ENCODE peak calls at places on chromosome 18, in ten cellular contexts. Z is Jurkat, Clone E6-1; R is GM13977; I is frontal cortex; C is GM10248; O is GF-D8; L is GM12865; G is nucleus accumbens; A is activated T-cell treated with anti-CD3 and anti-CD28 coated beads for 4 hours; N is AG09309. D is an unnamed sample.

GRCh38 chr18:78330761-78331160 is 648.9 kb upstream of the SALL3 start:
- DNase-seq in Z (no peak), R (no peak), I (no peak), C (no peak), O (no peak), L (no peak), G (no peak), A (no peak), N (no peak), D (no peak)

GRCh38 chr18:57281519-57281918 is 70.8 kb upstream of the ST8SIA3 start:
- DNase-seq in Z (no peak), R (no peak), I (no peak), C (no peak), O (no peak), L (no peak), G (no peak), A (no peak), N (no peak), D (no peak)

GRCh38 chr18:28007841-28008240 is 169.1 kb downstream of the CDH2 start:
- DNase-seq in Z (no peak), R (no peak), I (no peak), C (no peak), O (no peak), L (no peak), G (no peak), A (no peak), N (no peak), D (no peak)

GRCh38 chr18:74116628-74117554 is 30.7 kb downstream of the FBXO15 start:
- DNase-seq in Z (peak), R (no peak), I (no peak), C (no peak), O (no peak), L (peak), G (no peak), A (no peak), N (peak), D (no peak)

GRCh38 chr18:23658296-23658695 is 4.4 kb downstream of the ANKRD29 start:
- DNase-seq in Z (no peak), R (no peak), I (no peak), C (no peak), O (no peak), L (no peak), G (no peak), A (no peak), N (no peak), D (no peak)

GRCh38 chr18:11810379-11810778 is 40.8 kb upstream of the CHMP1B start:
- DNase-seq in Z (no peak), R (no peak), I (no peak), C (no peak), O (no peak), L (no peak), G (no peak), A (no peak), N (no peak), D (no peak)

GRCh38 chr18:59453468-59453961 is 94.5 kb upstream of the LMAN1 start:
- DNase-seq in Z (no peak), R (no peak), I (no peak), C (no peak), O (no peak), L (no peak), G (no peak), A (no peak), N (no peak), D (no peak)

GRCh38 chr18:76914314-76914713 is 92.0 kb downstream of the ZNF236 start:
- DNase-seq in Z (no peak), R (no peak), I (no peak), C (peak), O (no peak), L (peak), G (no peak), A (no peak), N (no peak), D (no peak)

GRCh38 chr18:27298215-27298804 is 113.2 kb upstream of the CHST9 start:
- DNase-seq in Z (no peak), R (no peak), I (no peak), C (no peak), O (no peak), L (no peak), G (no peak), A (no peak), N (no peak), D (no peak)

GRCh38 chr18:6219116-6219717 is 195.5 kb downstream of the L3MBTL4 start:
- DNase-seq in Z (peak), R (no peak), I (peak), C (peak), O (no peak), L (peak), G (no peak), A (no peak), N (peak), D (no peak)

GRCh38 chr18:62566199-62566598 is 43.4 kb downstream of the ZCCHC2 start:
- DNase-seq in Z (peak), R (no peak), I (no peak), C (no peak), O (peak), L (no peak), G (no peak), A (no peak), N (no peak), D (no peak)

GRCh38 chr18:38575648-38576047 is 1010.0 kb upstream of the CELF4 start:
- DNase-seq in Z (peak), R (no peak), I (no peak), C (no peak), O (no peak), L (peak), G (no peak), A (no peak), N (no peak), D (no peak)

GRCh38 chr18:11981633-11982366 is 493 bp downstream of the IMPA2 start:
- DNase-seq in Z (no peak), R (no peak), I (no peak), C (peak), O (no peak), L (peak), G (no peak), A (peak), N (no peak), D (no peak)

GRCh38 chr18:24995056-24995455 is 356.9 kb downstream of the ZNF521 start:
- DNase-seq in Z (no peak), R (no peak), I (no peak), C (no peak), O (no peak), L (no peak), G (no peak), A (no peak), N (no peak), D (no peak)

GRCh38 chr18:493974-494601 is 6.4 kb downstream of the COLEC12 start:
- DNase-seq in Z (no peak), R (no peak), I (no peak), C (no peak), O (no peak), L (no peak), G (no peak), A (no peak), N (no peak), D (no peak)

GRCh38 chr18:41871229-41872000 is 83.6 kb upstream of the PIK3C3 start:
- DNase-seq in Z (no peak), R (no peak), I (no peak), C (no peak), O (no peak), L (no peak), G (no peak), A (no peak), N (no peak), D (no peak)

GRCh38 chr18:3898866-3899613 is 449.1 kb downstream of the TGIF1 start:
- DNase-seq in Z (no peak), R (no peak), I (no peak), C (no peak), O (no peak), L (no peak), G (no peak), A (no peak), N (no peak), D (no peak)

GRCh38 chr18:69787825-69788547 is 159.7 kb downstream of the CD226 start:
- DNase-seq in Z (no peak), R (no peak), I (no peak), C (no peak), O (no peak), L (no peak), G (no peak), A (no peak), N (peak), D (peak)

GRCh38 chr18:75341267-75341666 is 86.2 kb downstream of the SMIM21 start:
- DNase-seq in Z (no peak), R (no peak), I (no peak), C (no peak), O (no peak), L (no peak), G (no peak), A (no peak), N (no peak), D (no peak)

GRCh38 chr18:7059276-7059675 is 58.3 kb downstream of the LAMA1 start:
- DNase-seq in Z (no peak), R (no peak), I (no peak), C (no peak), O (no peak), L (no peak), G (no peak), A (no peak), N (no peak), D (no peak)

GRCh38 chr18:23158884-23159820 is 23.9 kb downstream of the CABLES1 start:
- DNase-seq in Z (no peak), R (no peak), I (no peak), C (no peak), O (no peak), L (no peak), G (no peak), A (no peak), N (no peak), D (no peak)

GRCh38 chr18:48634491-48634890 is 95.7 kb downstream of the CTIF start:
- DNase-seq in Z (no peak), R (no peak), I (no peak), C (no peak), O (no peak), L (no peak), G (no peak), A (no peak), N (no peak), D (no peak)

GRCh38 chr18:61845212-61845611 is 47.6 kb downstream of the RNF152 start:
- DNase-seq in Z (no peak), R (no peak), I (no peak), C (no peak), O (no peak), L (no peak), G (no peak), A (no peak), N (no peak), D (no peak)

GRCh38 chr18:61854578-61854977 is 38.2 kb downstream of the RNF152 start:
- DNase-seq in Z (no peak), R (no peak), I (peak), C (no peak), O (no peak), L (no peak), G (no peak), A (no peak), N (no peak), D (no peak)

GRCh38 chr18:75208836-75209128 is 157 bp downstream of the PTGR3 start:
- DNase-seq in Z (no peak), R (no peak), I (no peak), C (no peak), O (no peak), L (no peak), G (no peak), A (peak), N (no peak), D (no peak)

GRCh38 chr18:11994708-11995444 is 13.6 kb downstream of the IMPA2 start:
- DNase-seq in Z (no peak), R (no peak), I (no peak), C (no peak), O (peak), L (no peak), G (no peak), A (no peak), N (no peak), D (no peak)

GRCh38 chr18:9095297-9096012 is 7.0 kb upstream of the NDUFV2 start:
- DNase-seq in Z (peak), R (peak), I (no peak), C (peak), O (peak), L (peak), G (no peak), A (no peak), N (no peak), D (no peak)

GRCh38 chr18:79487198-79488165 is 91.8 kb downstream of the NFATC1 start:
- DNase-seq in Z (no peak), R (no peak), I (no peak), C (no peak), O (no peak), L (no peak), G (no peak), A (no peak), N (no peak), D (no peak)

GRCh38 chr18:25974630-25975077 is 115.8 kb downstream of the SS18 start:
- DNase-seq in Z (no peak), R (no peak), I (no peak), C (no peak), O (no peak), L (peak), G (no peak), A (no peak), N (no peak), D (no peak)

GRCh38 chr18:63564576-63564975 is 22.4 kb downstream of the SERPINB12 start:
- DNase-seq in Z (no peak), R (no peak), I (no peak), C (no peak), O (no peak), L (no peak), G (no peak), A (no peak), N (no peak), D (no peak)

GRCh38 chr18:56511996-56512395 is 126.4 kb downstream of the TXNL1 start:
- DNase-seq in Z (no peak), R (peak), I (no peak), C (peak), O (no peak), L (peak), G (no peak), A (no peak), N (no peak), D (no peak)

GRCh38 chr18:35592298-35592697 is 10.8 kb downstream of the GALNT1 start:
- DNase-seq in Z (no peak), R (peak), I (no peak), C (peak), O (no peak), L (peak), G (no peak), A (no peak), N (no peak), D (no peak)

GRCh38 chr18:75475228-75475627 is 47.7 kb upstream of the SMIM21 start:
- DNase-seq in Z (no peak), R (no peak), I (no peak), C (no peak), O (no peak), L (no peak), G (no peak), A (no peak), N (peak), D (peak)

GRCh38 chr18:3449702-3450357 is at the start of gene TGIF1:
- DNase-seq in Z (peak), R (peak), I (peak), C (peak), O (peak), L (no peak), G (no peak), A (peak), N (no peak), D (no peak)

GRCh38 chr18:74063023-74063422 is 84.6 kb downstream of the FBXO15 start:
- DNase-seq in Z (no peak), R (no peak), I (no peak), C (no peak), O (no peak), L (peak), G (no peak), A (no peak), N (no peak), D (no peak)